ENCODE peak calls at places on chromosome 4, in five cellular contexts. D is RCC 7860; Q is NCI-H1092; F is lung microvascular endothelial cell; P is CD8-positive, alpha-beta T cell. O is an unnamed sample.

GRCh38 chr4:140152015-140152703 is 1.8 kb downstream of the MAML3 start:
- DNase-seq in D (no peak), Q (peak; percentile 88), F (peak; percentile 69), P (peak; percentile 76), O (no peak)

GRCh38 chr4:7000421-7001176 is 42.6 kb upstream of the TADA2B start:
- DNase-seq in D (no peak), Q (no peak), F (no peak), P (no peak), O (no peak)

GRCh38 chr4:81786063-81786763 is 314.5 kb upstream of the RASGEF1B start:
- DNase-seq in D (peak; percentile 53), Q (no peak), F (no peak), P (no peak), O (no peak)

GRCh38 chr4:124948976-124949597 is 236.6 kb upstream of the ANKRD50 start:
- DNase-seq in D (peak; percentile 55), Q (no peak), F (peak; percentile 32), P (no peak), O (no peak)

GRCh38 chr4:57424231-57424897 is 314.2 kb upstream of the IGFBP7 start:
- DNase-seq in D (peak; percentile 72), Q (no peak), F (peak; percentile 2), P (no peak), O (no peak)

GRCh38 chr4:177375372-177375771 is 65.7 kb downstream of the NEIL3 start:
- DNase-seq in D (no peak), Q (no peak), F (no peak), P (no peak), O (no peak)

GRCh38 chr4:47786958-47787370 is 50.9 kb downstream of the CORIN start:
- DNase-seq in D (no peak), Q (no peak), F (no peak), P (no peak), O (peak; percentile 2)

GRCh38 chr4:104451573-104451972 is 43.1 kb downstream of the CXXC4 start:
- DNase-seq in D (no peak), Q (no peak), F (no peak), P (no peak), O (no peak)

GRCh38 chr4:41129128-41129754 is 85.1 kb downstream of the APBB2 start:
- DNase-seq in D (no peak), Q (peak; percentile 9), F (no peak), P (no peak), O (no peak)

GRCh38 chr4:114606240-114606639 is 7.6 kb downstream of the UGT8 start:
- DNase-seq in D (no peak), Q (no peak), F (no peak), P (no peak), O (no peak)

GRCh38 chr4:66108898-66109297 is 438.6 kb upstream of the EPHA5 start:
- DNase-seq in D (no peak), Q (no peak), F (no peak), P (no peak), O (no peak)

GRCh38 chr4:36502350-36502749 is 220.9 kb downstream of the DTHD1 start:
- DNase-seq in D (no peak), Q (no peak), F (no peak), P (no peak), O (no peak)

GRCh38 chr4:65482410-65482809 is 187.9 kb downstream of the EPHA5 start:
- DNase-seq in D (peak; percentile 74), Q (no peak), F (no peak), P (no peak), O (no peak)

GRCh38 chr4:159308571-159309340 is 205.9 kb downstream of the RAPGEF2 start:
- DNase-seq in D (peak; percentile 59), Q (no peak), F (no peak), P (no peak), O (no peak)

GRCh38 chr4:102168580-102168979 is 176.7 kb downstream of the SLC39A8 start:
- DNase-seq in D (no peak), Q (no peak), F (no peak), P (no peak), O (no peak)